ENCODE peak calls at places on chromosomes 5 and 9, in four cellular contexts. P, C, S and Q are unnamed samples. For H3K27me3, the result is how much of the 10 kb centered on the place peaks cover.

GRCh38 chr9:36451949-36452348 is 51.9 kb upstream of the RNF38 start:
- DNase-seq in P (no peak), C (no peak), S (no peak), Q (no peak)

GRCh38 chr9:76580188-76580587 is 121.2 kb downstream of the GCNT1 start:
- DNase-seq in P (no peak), C (no peak), S (no peak), Q (no peak)

GRCh38 chr5:88667187-88668141 is 215.5 kb downstream of the MEF2C start:
- DNase-seq in P (no peak), C (no peak), S (no peak), Q (no peak)

GRCh38 chr5:78523314-78524193 is 125.0 kb downstream of the LHFPL2 start:
- DNase-seq in P (no peak), C (no peak), S (no peak), Q (no peak)

GRCh38 chr5:133441166-133441815 is 171.1 kb downstream of the FSTL4 start:
- DNase-seq in P (no peak), C (no peak), S (no peak), Q (peak)

GRCh38 chr5:7464182-7464581 is 68.2 kb downstream of the ADCY2 start:
- DNase-seq in P (no peak), C (no peak), S (no peak), Q (no peak)

GRCh38 chr9:115015018-115015635 is 84.7 kb upstream of the TNFSF8 start:
- DNase-seq in P (peak), C (no peak), S (peak), Q (no peak)

GRCh38 chr9:121935744-121936143 is 157.4 kb downstream of the TTLL11 start:
- DNase-seq in P (no peak), C (no peak), S (no peak), Q (no peak)

GRCh38 chr9:14314424-14314928 is 535 bp upstream of the NFIB start:
- DNase-seq in P (peak), C (peak), S (peak), Q (no peak)

GRCh38 chr5:159448-160172 is 31.7 kb upstream of the LRRC14B start:
- DNase-seq in P (no peak), C (peak), S (peak), Q (no peak)

GRCh38 chr5:23704176-23704855 is 196.9 kb downstream of the PRDM9 start:
- DNase-seq in P (no peak), C (no peak), S (no peak), Q (no peak)

GRCh38 chr9:92654481-92655301 is 15.2 kb downstream of the IPPK start:
- DNase-seq in P (no peak), C (no peak), S (no peak), Q (no peak)

GRCh38 chr9:79377315-79377855 is 194.4 kb upstream of the TLE4 start:
- DNase-seq in P (no peak), C (no peak), S (no peak), Q (no peak)

GRCh38 chr9:22214497-22215031 is 205.5 kb upstream of the CDKN2B start:
- DNase-seq in P (no peak), C (no peak), S (peak), Q (no peak)

GRCh38 chr5:88452820-88453219 is 184.2 kb upstream of the TMEM161B start:
- DNase-seq in P (no peak), C (no peak), S (peak), Q (no peak)

GRCh38 chr5:148820778-148821395 is 5.5 kb upstream of the ADRB2 start:
- DNase-seq in P (peak), C (no peak), S (no peak), Q (no peak)

GRCh38 chr5:56669534-56670483 is 145.5 kb upstream of the MAP3K1 start:
- DNase-seq in P (peak), C (peak), S (no peak), Q (no peak)

GRCh38 chr5:67154518-67155206 is 41.9 kb downstream of the CD180 start:
- DNase-seq in P (no peak), C (no peak), S (no peak), Q (no peak)

DNA sequence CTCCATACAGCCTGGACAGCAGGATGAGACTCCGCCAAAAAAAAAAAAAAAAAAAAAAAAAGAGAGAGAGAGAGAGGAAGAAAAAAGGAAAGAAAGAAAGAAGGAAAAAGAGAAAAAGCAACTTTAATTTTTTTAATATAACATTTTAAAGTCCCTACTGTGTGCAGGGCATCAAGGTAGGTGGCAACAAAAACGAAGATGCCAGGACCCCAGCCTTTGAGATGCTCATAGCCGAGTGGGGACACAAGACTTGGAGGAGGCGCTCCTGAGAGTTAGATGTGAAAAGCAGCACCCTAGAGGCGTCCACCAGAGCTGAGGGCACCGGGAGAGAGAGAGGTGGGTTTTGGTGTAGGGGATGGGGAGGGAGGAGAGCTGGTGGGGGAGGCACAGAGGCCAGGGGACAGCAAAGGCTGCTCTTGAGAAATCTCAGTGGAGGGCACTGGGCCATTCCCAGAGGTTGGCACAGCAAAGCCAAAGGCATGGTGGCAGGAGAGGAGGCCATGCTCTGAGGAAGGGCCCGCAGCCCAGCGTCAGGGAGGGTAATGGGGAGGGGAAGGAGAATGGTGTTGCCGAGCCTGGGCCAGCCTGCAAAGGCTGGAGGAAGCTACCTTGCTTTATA is 135.7 kb downstream of the C9orf50 start:
- DNase-seq in P (no peak), C (no peak), S (no peak), Q (no peak)
- H3K27me3 ChIP-seq in P (under half), C (under half), S (under half), Q (under half)

DNA sequence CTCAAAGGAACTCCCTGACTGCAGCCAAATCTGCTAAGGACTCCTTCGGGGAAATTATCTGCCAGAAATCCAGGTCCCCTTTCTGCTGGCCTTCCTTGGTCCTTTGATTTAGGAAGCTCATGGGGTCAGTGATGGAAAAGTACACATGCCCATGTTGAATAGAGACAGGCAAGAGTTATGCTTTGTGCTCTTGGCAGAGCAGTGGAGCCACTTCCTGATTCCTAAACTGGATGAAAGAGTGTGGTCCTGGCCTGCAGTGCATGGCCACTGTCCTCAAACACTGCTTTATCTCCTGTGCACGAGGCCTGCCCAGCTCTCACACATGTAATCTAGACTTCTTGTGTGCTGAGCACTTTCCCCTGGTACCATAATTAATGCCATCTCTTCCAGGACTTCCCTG is 2.0 kb upstream of the EBF1 start:
- DNase-seq in P (no peak), C (peak), S (no peak), Q (no peak)
- H3K27me3 ChIP-seq in P (under half), C (under half), S (under half), Q (under half)

GRCh38 chr5:58207076-58207475 is 252.8 kb downstream of the PLK2 start:
- DNase-seq in P (no peak), C (no peak), S (no peak), Q (no peak)
- H3K27me3 ChIP-seq in P (under half), C (under half), S (under half), Q (under half)

DNA sequence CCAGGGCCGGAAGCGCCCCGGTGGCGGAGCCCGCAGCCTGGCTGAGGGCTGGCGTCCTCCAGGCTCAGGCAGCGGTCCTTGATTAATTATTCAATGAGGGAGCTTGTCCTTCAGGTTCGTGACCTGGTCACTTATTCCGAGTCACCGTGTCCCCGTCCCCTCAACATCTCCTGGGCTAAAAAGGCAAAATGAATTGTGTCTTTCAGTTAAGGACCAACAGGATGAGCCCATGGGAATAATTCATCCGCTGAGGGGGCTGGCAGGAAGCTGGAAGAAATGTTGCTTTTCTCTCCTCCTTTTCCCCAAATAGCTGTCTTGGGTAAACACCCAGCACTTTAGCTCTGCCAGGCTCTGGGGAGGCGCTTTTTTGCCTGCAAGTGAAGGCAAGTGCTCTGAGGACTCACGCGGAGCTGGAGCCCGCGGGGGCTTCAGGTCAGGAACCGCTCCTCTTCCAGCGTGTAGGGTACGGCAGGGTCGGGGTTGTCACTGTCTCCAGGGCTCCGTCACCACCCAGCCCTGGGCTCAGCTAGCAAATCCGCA is 13.1 kb downstream of the KCNT1 start:
- DNase-seq in P (no peak), C (no peak), S (no peak), Q (no peak)
- H3K27me3 ChIP-seq in P (under half), C (under half), S (under half), Q (under half)

DNA sequence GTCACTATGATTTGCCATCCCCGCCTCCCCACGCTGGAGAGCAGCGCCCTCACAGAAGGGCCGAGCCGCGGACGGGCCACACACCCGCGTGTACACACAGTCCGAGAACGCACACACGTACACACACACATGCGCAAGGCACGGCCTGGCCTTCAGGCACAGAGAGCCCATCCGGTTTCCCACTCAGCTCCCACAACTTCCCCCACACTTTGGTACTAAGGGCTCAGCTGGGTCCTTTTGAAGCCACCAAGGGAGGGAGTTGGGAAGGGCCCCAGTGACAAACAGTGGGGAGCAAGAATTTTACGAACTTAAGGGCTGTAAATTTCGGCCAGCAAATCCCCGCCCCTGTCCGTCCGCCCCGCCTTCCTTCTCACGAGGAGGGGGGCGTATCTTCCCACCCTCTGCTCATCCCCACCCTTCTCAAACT is 133.3 kb upstream of the HAND1 start:
- DNase-seq in P (no peak), C (no peak), S (no peak), Q (no peak)
- H3K27me3 ChIP-seq in P (under half), C (under half), S (under half), Q (under half)

DNA sequence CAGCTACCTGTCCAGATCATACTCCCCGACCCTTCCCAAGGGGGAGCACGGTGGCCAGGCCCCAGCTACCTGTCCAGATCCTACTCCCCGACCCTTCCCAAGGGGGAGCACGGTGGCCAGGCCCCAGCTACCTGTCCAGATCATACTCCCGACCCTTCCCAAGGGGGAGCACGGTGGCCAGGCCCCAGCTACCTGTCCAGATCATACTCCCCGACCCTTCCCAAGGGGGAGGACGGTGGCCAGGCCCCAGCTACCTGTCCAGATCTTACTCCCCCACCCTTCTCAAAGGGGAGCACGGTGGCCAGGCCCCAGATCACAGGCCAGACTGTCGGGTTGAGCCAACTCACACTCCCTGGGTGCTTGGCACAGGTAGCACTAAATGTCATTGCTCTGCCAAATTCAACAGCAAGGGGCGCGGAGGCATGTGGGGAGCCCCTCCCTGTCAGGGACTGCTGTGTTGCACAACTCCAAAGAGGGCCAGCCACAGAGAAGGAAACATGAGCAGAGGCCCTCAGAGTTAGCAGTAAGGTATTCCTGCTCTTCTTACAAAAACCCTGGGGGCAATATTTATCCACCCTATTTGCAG is 136.9 kb downstream of the OLFM1 start:
- DNase-seq in P (peak), C (no peak), S (no peak), Q (no peak)
- H3K27me3 ChIP-seq in P (under half), C (under half), S (under half), Q (under half)

DNA sequence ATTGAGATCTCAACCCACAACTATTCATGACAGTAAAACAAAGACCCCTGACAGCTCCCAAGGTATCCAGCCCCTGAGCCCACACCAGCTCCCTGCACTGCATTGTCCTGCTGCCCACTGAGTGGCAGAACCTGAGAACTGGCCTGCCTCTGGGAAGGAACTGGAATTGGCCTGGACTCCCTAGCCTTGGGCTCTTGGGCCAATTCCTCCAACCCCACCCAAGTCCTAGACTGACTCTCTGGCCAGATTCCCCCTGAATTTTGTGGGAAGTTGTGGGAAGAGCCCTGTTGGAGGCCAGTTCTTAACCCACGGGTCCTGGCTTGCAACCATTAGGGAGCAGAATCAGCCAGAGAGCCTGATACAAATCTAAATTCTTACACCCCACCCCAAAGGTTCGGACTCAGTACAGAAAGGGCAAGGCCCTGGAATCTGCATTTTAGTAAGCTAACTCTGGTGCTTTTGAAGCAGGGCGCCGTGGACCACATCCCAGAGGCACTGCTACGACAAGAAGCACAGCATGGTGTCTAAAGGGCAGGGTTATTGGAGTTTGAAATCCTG is 125.3 kb upstream of the SLC25A48 start:
- DNase-seq in P (no peak), C (no peak), S (no peak), Q (no peak)
- H3K27me3 ChIP-seq in P (under half), C (under half), S (under half), Q (under half)